ENCODE peak calls at places on chromosomes 5 and 9, in seven cellular contexts. One of them, this sample, is unnamed.

GRCh38 chr5:39561421-39561820 is 136.6 kb upstream of the DAB2 start:
- DNase-seq in sigmoid colon: no peak
- DNase-seq in AG04450: no peak
- DNase-seq in lower lobe of right lung: no peak
- DNase-seq in uterus: no peak
- DNase-seq in AG08395: no peak
- DNase-seq in mucosa of gallbladder: no peak
- DNase-seq in this sample: no peak

GRCh38 chr9:71285191-71285656 is 163.8 kb upstream of the TRPM3 start:
- DNase-seq in uterus: no peak
- DNase-seq in AG08395: peak; percentile 48
- DNase-seq in lower lobe of right lung: no peak
- DNase-seq in AG04450: peak; percentile 33
- DNase-seq in sigmoid colon: no peak
- DNase-seq in mucosa of gallbladder: peak; percentile 62
- DNase-seq in this sample: no peak

GRCh38 chr9:96688215-96688614 is 33.1 kb upstream of the PRXL2C start:
- DNase-seq in AG08395: no peak
- DNase-seq in AG04450: no peak
- DNase-seq in uterus: no peak
- DNase-seq in sigmoid colon: no peak
- DNase-seq in mucosa of gallbladder: no peak
- DNase-seq in lower lobe of right lung: no peak
- DNase-seq in this sample: no peak

GRCh38 chr9:86303316-86303975 is 21.1 kb upstream of the ISCA1 start:
- DNase-seq in sigmoid colon: no peak
- DNase-seq in uterus: no peak
- DNase-seq in AG04450: no peak
- DNase-seq in lower lobe of right lung: no peak
- DNase-seq in mucosa of gallbladder: no peak
- DNase-seq in AG08395: no peak
- DNase-seq in this sample: no peak

GRCh38 chr5:71483355-71483754 is 27.9 kb downstream of the BDP1 start:
- DNase-seq in AG04450: peak; percentile 62
- DNase-seq in AG08395: peak; percentile 28
- DNase-seq in uterus: no peak
- DNase-seq in mucosa of gallbladder: no peak
- DNase-seq in lower lobe of right lung: no peak
- DNase-seq in sigmoid colon: no peak
- DNase-seq in this sample: no peak

GRCh38 chr9:34072868-34073590 is 24.3 kb upstream of the UBAP2 start:
- DNase-seq in lower lobe of right lung: no peak
- DNase-seq in uterus: peak; percentile 35
- DNase-seq in sigmoid colon: peak; percentile 69
- DNase-seq in AG04450: peak; percentile 93
- DNase-seq in AG08395: peak; percentile 85
- DNase-seq in mucosa of gallbladder: peak; percentile 53
- DNase-seq in this sample: no peak

GRCh38 chr5:14472986-14473567 is 108.5 kb upstream of the OTULINL start:
- DNase-seq in sigmoid colon: no peak
- DNase-seq in uterus: no peak
- DNase-seq in AG04450: no peak
- DNase-seq in lower lobe of right lung: no peak
- DNase-seq in AG08395: no peak
- DNase-seq in mucosa of gallbladder: no peak
- DNase-seq in this sample: no peak

GRCh38 chr9:696332-697090 is 145.0 kb upstream of the DMRT1 start:
- DNase-seq in sigmoid colon: peak; percentile 88
- DNase-seq in AG04450: no peak
- DNase-seq in mucosa of gallbladder: no peak
- DNase-seq in lower lobe of right lung: no peak
- DNase-seq in uterus: peak; percentile 42
- DNase-seq in AG08395: peak; percentile 78
- DNase-seq in this sample: peak; percentile 45

GRCh38 chr9:116717150-116717549 is 30.0 kb downstream of the TRIM32 start:
- DNase-seq in lower lobe of right lung: no peak
- DNase-seq in uterus: no peak
- DNase-seq in AG04450: no peak
- DNase-seq in mucosa of gallbladder: no peak
- DNase-seq in sigmoid colon: no peak
- DNase-seq in AG08395: peak; percentile 52
- DNase-seq in this sample: no peak

GRCh38 chr9:136521541-136521940 is 24.3 kb downstream of the NOTCH1 start:
- DNase-seq in AG04450: no peak
- DNase-seq in uterus: no peak
- DNase-seq in sigmoid colon: no peak
- DNase-seq in AG08395: no peak
- DNase-seq in lower lobe of right lung: peak; percentile 89
- DNase-seq in mucosa of gallbladder: peak; percentile 67
- DNase-seq in this sample: peak; percentile 48

GRCh38 chr9:87382902-87383301 is 114.8 kb upstream of the DAPK1 start:
- DNase-seq in mucosa of gallbladder: no peak
- DNase-seq in sigmoid colon: no peak
- DNase-seq in AG04450: no peak
- DNase-seq in uterus: no peak
- DNase-seq in lower lobe of right lung: no peak
- DNase-seq in AG08395: peak; percentile 9
- DNase-seq in this sample: no peak

GRCh38 chr5:36323926-36324781 is 22.5 kb upstream of the RANBP3L start:
- DNase-seq in uterus: no peak
- DNase-seq in mucosa of gallbladder: no peak
- DNase-seq in AG04450: no peak
- DNase-seq in AG08395: no peak
- DNase-seq in lower lobe of right lung: peak; percentile 44
- DNase-seq in sigmoid colon: no peak
- DNase-seq in this sample: peak; percentile 37

GRCh38 chr9:130893250-130894101 is 3.1 kb downstream of the QRFP start:
- DNase-seq in AG04450: no peak
- DNase-seq in sigmoid colon: no peak
- DNase-seq in AG08395: no peak
- DNase-seq in lower lobe of right lung: peak; percentile 84
- DNase-seq in mucosa of gallbladder: no peak
- DNase-seq in uterus: no peak
- DNase-seq in this sample: peak; percentile 58

This sample was measured in left ventricle myocardium inferior.